ENCODE peak calls at places on chromosomes 11 and 22, in ten cellular contexts. One of them, this sample, is unnamed.

GRCh38 chr22:46409631-46410210 is 74.2 kb downstream of the TRMU start:
- DNase-seq in OCI-LY7: no peak
- DNase-seq in activated B cell treated with CpG ODN at 0.5 μM for 24 hours: no peak
- DNase-seq in fibroblast of pulmonary artery: no peak
- DNase-seq in left ventricle myocardium inferior: no peak
- DNase-seq in dorsolateral prefrontal cortex: no peak
- DNase-seq in cardiac fibroblast: no peak
- DNase-seq in left lung: no peak
- DNase-seq in fibroblast of lung: no peak
- DNase-seq in brain microvascular endothelial cell: no peak
- DNase-seq in this sample: no peak

GRCh38 chr11:15929371-15929801 is 427.0 kb downstream of the SOX6 start:
- DNase-seq in brain microvascular endothelial cell: no peak
- DNase-seq in fibroblast of lung: no peak
- DNase-seq in cardiac fibroblast: no peak
- DNase-seq in left ventricle myocardium inferior: no peak
- DNase-seq in dorsolateral prefrontal cortex: no peak
- DNase-seq in activated B cell treated with CpG ODN at 0.5 μM for 24 hours: no peak
- DNase-seq in OCI-LY7: no peak
- DNase-seq in fibroblast of pulmonary artery: no peak
- DNase-seq in left lung: no peak
- DNase-seq in this sample: no peak

GRCh38 chr11:131195801-131196517 is 174.5 kb upstream of the NTM start:
- DNase-seq in OCI-LY7: no peak
- DNase-seq in left ventricle myocardium inferior: peak; percentile 57
- DNase-seq in cardiac fibroblast: peak; percentile 10
- DNase-seq in fibroblast of pulmonary artery: peak; percentile 48
- DNase-seq in left lung: no peak
- DNase-seq in activated B cell treated with CpG ODN at 0.5 μM for 24 hours: no peak
- DNase-seq in brain microvascular endothelial cell: peak; percentile 2
- DNase-seq in fibroblast of lung: peak; percentile 40
- DNase-seq in dorsolateral prefrontal cortex: peak; percentile 45
- DNase-seq in this sample: no peak

GRCh38 chr11:75588067-75588481 is 26.0 kb downstream of the SERPINH1 start:
- DNase-seq in OCI-LY7: no peak
- DNase-seq in dorsolateral prefrontal cortex: no peak
- DNase-seq in fibroblast of pulmonary artery: no peak
- DNase-seq in brain microvascular endothelial cell: no peak
- DNase-seq in activated B cell treated with CpG ODN at 0.5 μM for 24 hours: no peak
- DNase-seq in cardiac fibroblast: no peak
- DNase-seq in fibroblast of lung: no peak
- DNase-seq in left ventricle myocardium inferior: no peak
- DNase-seq in left lung: no peak
- DNase-seq in this sample: no peak

GRCh38 chr22:49667236-49667635 is 160.4 kb downstream of the BRD1 start:
- DNase-seq in fibroblast of pulmonary artery: no peak
- DNase-seq in brain microvascular endothelial cell: no peak
- DNase-seq in dorsolateral prefrontal cortex: no peak
- DNase-seq in fibroblast of lung: no peak
- DNase-seq in left ventricle myocardium inferior: peak; percentile 52
- DNase-seq in activated B cell treated with CpG ODN at 0.5 μM for 24 hours: no peak
- DNase-seq in OCI-LY7: peak; percentile 37
- DNase-seq in left lung: no peak
- DNase-seq in cardiac fibroblast: no peak
- DNase-seq in this sample: no peak

GRCh38 chr11:115504279-115505158 is at the start of gene CADM1:
- DNase-seq in dorsolateral prefrontal cortex: peak; percentile 99
- DNase-seq in left lung: peak; percentile 93
- DNase-seq in brain microvascular endothelial cell: peak; percentile 38
- DNase-seq in cardiac fibroblast: peak; percentile 64
- DNase-seq in left ventricle myocardium inferior: peak; percentile 92
- DNase-seq in fibroblast of lung: peak; percentile 95
- DNase-seq in fibroblast of pulmonary artery: peak; percentile 66
- DNase-seq in activated B cell treated with CpG ODN at 0.5 μM for 24 hours: no peak
- DNase-seq in OCI-LY7: peak; percentile 98
- DNase-seq in this sample: peak; percentile 75

GRCh38 chr22:44957267-44957905 is 52.4 kb downstream of the PHF21B start:
- DNase-seq in dorsolateral prefrontal cortex: no peak
- DNase-seq in brain microvascular endothelial cell: no peak
- DNase-seq in left ventricle myocardium inferior: no peak
- DNase-seq in left lung: no peak
- DNase-seq in cardiac fibroblast: no peak
- DNase-seq in activated B cell treated with CpG ODN at 0.5 μM for 24 hours: no peak
- DNase-seq in OCI-LY7: no peak
- DNase-seq in fibroblast of pulmonary artery: no peak
- DNase-seq in fibroblast of lung: no peak
- DNase-seq in this sample: no peak

GRCh38 chr11:15821471-15821870 is 534.9 kb downstream of the SOX6 start:
- DNase-seq in dorsolateral prefrontal cortex: no peak
- DNase-seq in fibroblast of lung: no peak
- DNase-seq in OCI-LY7: no peak
- DNase-seq in fibroblast of pulmonary artery: no peak
- DNase-seq in cardiac fibroblast: peak; percentile 23
- DNase-seq in left lung: no peak
- DNase-seq in brain microvascular endothelial cell: no peak
- DNase-seq in activated B cell treated with CpG ODN at 0.5 μM for 24 hours: no peak
- DNase-seq in left ventricle myocardium inferior: no peak
- DNase-seq in this sample: no peak

GRCh38 chr22:28019881-28020861 is 101.1 kb upstream of the PITPNB start:
- DNase-seq in brain microvascular endothelial cell: peak; percentile 64
- DNase-seq in fibroblast of pulmonary artery: peak; percentile 66
- DNase-seq in fibroblast of lung: peak; percentile 35
- DNase-seq in left lung: peak; percentile 62
- DNase-seq in OCI-LY7: peak; percentile 71
- DNase-seq in left ventricle myocardium inferior: peak; percentile 78
- DNase-seq in activated B cell treated with CpG ODN at 0.5 μM for 24 hours: peak; percentile 58
- DNase-seq in dorsolateral prefrontal cortex: peak; percentile 88
- DNase-seq in cardiac fibroblast: peak; percentile 66
- DNase-seq in this sample: peak; percentile 78

GRCh38 chr11:128726464-128727139 is 32.7 kb downstream of the FLI1 start:
- DNase-seq in cardiac fibroblast: no peak
- DNase-seq in dorsolateral prefrontal cortex: no peak
- DNase-seq in fibroblast of pulmonary artery: no peak
- DNase-seq in fibroblast of lung: no peak
- DNase-seq in left ventricle myocardium inferior: no peak
- DNase-seq in brain microvascular endothelial cell: no peak
- DNase-seq in activated B cell treated with CpG ODN at 0.5 μM for 24 hours: peak; percentile 41
- DNase-seq in left lung: peak; percentile 74
- DNase-seq in OCI-LY7: peak; percentile 79
- DNase-seq in this sample: peak; percentile 62

GRCh38 chr11:30902929-30903328 is 316.8 kb upstream of the MPPED2 start:
- DNase-seq in activated B cell treated with CpG ODN at 0.5 μM for 24 hours: no peak
- DNase-seq in fibroblast of lung: no peak
- DNase-seq in brain microvascular endothelial cell: no peak
- DNase-seq in dorsolateral prefrontal cortex: no peak
- DNase-seq in cardiac fibroblast: no peak
- DNase-seq in left lung: no peak
- DNase-seq in left ventricle myocardium inferior: no peak
- DNase-seq in OCI-LY7: no peak
- DNase-seq in fibroblast of pulmonary artery: no peak
- DNase-seq in this sample: no peak

GRCh38 chr22:10961043-10961860 is 4566.7 kb upstream of the OR11H1 start:
- DNase-seq in fibroblast of lung: no peak
- DNase-seq in left ventricle myocardium inferior: no peak
- DNase-seq in left lung: no peak
- DNase-seq in brain microvascular endothelial cell: no peak
- DNase-seq in dorsolateral prefrontal cortex: no peak
- DNase-seq in cardiac fibroblast: no peak
- DNase-seq in OCI-LY7: no peak
- DNase-seq in fibroblast of pulmonary artery: no peak
- DNase-seq in activated B cell treated with CpG ODN at 0.5 μM for 24 hours: no peak
- DNase-seq in this sample: peak; percentile 8

GRCh38 chr11:122440783-122441701 is 214.5 kb upstream of the UBASH3B start:
- DNase-seq in fibroblast of lung: peak; percentile 8
- DNase-seq in left ventricle myocardium inferior: peak; percentile 43
- DNase-seq in dorsolateral prefrontal cortex: peak; percentile 44
- DNase-seq in activated B cell treated with CpG ODN at 0.5 μM for 24 hours: no peak
- DNase-seq in left lung: no peak
- DNase-seq in fibroblast of pulmonary artery: peak; percentile 10
- DNase-seq in brain microvascular endothelial cell: peak; percentile 14
- DNase-seq in OCI-LY7: no peak
- DNase-seq in cardiac fibroblast: no peak
- DNase-seq in this sample: no peak

DNA sequence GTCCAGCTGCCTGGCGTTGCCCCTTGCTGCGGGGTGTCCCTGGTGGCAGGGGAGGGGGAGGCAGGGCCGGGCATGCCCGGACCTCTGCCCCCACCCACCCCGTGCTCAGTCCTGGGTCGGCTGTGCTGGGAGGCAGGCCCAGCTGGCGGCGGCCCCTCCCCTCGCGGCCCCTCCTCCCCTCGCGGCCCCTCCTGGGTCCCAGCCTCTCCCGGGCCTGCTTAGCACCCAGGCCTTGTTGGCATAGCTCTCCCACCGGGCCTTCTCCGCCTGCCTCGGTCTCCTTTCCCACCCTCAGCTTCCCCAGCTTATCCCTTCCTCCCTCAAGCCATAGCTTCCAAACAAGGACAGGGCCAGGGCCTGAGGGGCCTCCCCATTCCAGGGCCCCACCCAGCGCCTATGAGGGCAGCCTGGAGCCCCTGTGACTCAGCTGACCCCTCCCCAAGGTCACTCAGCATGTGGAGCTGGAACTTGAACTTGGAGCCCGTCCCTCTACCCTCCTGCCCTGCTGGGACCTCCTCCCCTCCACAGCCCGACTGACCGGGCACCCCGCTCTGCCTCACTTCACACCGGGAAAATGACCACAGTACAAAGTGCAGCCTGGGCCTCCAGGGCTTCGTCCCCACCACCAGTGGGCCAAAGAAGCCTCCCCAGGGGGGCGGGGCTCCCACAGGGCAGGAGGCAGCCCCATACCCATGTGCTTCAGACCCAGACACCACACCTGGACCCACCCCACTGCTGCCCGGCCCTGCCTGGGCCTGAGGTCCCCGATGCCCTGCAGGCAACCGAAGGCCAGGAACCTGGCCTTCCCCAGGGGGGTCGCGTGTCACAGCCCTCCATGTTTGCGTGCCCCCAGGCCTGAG is 1.2 kb downstream of the EPS8L2 start:
- DNase-seq in left ventricle myocardium inferior: no peak
- DNase-seq in fibroblast of lung: peak; percentile 29
- DNase-seq in cardiac fibroblast: peak; percentile 8
- DNase-seq in activated B cell treated with CpG ODN at 0.5 μM for 24 hours: no peak
- DNase-seq in dorsolateral prefrontal cortex: no peak
- DNase-seq in left lung: peak; percentile 68
- DNase-seq in fibroblast of pulmonary artery: no peak
- DNase-seq in OCI-LY7: no peak
- DNase-seq in brain microvascular endothelial cell: no peak
- DNase-seq in this sample: peak; percentile 32
- TF ChIP-seq CTCF in left ventricle myocardium inferior: no peak
- TF ChIP-seq CTCF in fibroblast of lung: no peak
- TF ChIP-seq CTCF in cardiac fibroblast: no peak
- TF ChIP-seq CTCF in activated B cell treated with CpG ODN at 0.5 μM for 24 hours: no peak
- TF ChIP-seq CTCF in dorsolateral prefrontal cortex: no peak
- TF ChIP-seq CTCF in left lung: no peak
- TF ChIP-seq CTCF in fibroblast of pulmonary artery: no peak
- TF ChIP-seq CTCF in OCI-LY7: no peak
- TF ChIP-seq CTCF in brain microvascular endothelial cell: peak; percentile 19
- TF ChIP-seq CTCF in this sample: no peak

GRCh38 chr11:101862410-101863233 is 52.2 kb upstream of the CEP126 start:
- DNase-seq in activated B cell treated with CpG ODN at 0.5 μM for 24 hours: no peak
- DNase-seq in dorsolateral prefrontal cortex: no peak
- DNase-seq in brain microvascular endothelial cell: peak; percentile 84
- DNase-seq in fibroblast of lung: peak; percentile 75
- DNase-seq in cardiac fibroblast: peak; percentile 81
- DNase-seq in fibroblast of pulmonary artery: peak; percentile 81
- DNase-seq in left lung: no peak
- DNase-seq in left ventricle myocardium inferior: no peak
- DNase-seq in OCI-LY7: peak; percentile 28
- DNase-seq in this sample: no peak
- TF ChIP-seq CTCF in activated B cell treated with CpG ODN at 0.5 μM for 24 hours: no peak
- TF ChIP-seq CTCF in dorsolateral prefrontal cortex: no peak
- TF ChIP-seq CTCF in brain microvascular endothelial cell: peak; percentile 81
- TF ChIP-seq CTCF in fibroblast of lung: peak; percentile 57
- TF ChIP-seq CTCF in cardiac fibroblast: peak; percentile 58
- TF ChIP-seq CTCF in fibroblast of pulmonary artery: peak; percentile 75
- TF ChIP-seq CTCF in left lung: peak; percentile 22
- TF ChIP-seq CTCF in left ventricle myocardium inferior: peak; percentile 34
- TF ChIP-seq CTCF in OCI-LY7: peak; percentile 55
- TF ChIP-seq CTCF in this sample: no peak

GRCh38 chr22:31488988-31489617 is 539 bp downstream of the EIF4ENIF1 start:
- DNase-seq in fibroblast of pulmonary artery: peak; percentile 27
- DNase-seq in cardiac fibroblast: peak; percentile 31
- DNase-seq in left lung: peak; percentile 40
- DNase-seq in OCI-LY7: peak; percentile 52
- DNase-seq in fibroblast of lung: peak; percentile 41
- DNase-seq in brain microvascular endothelial cell: peak; percentile 9
- DNase-seq in left ventricle myocardium inferior: peak; percentile 36
- DNase-seq in dorsolateral prefrontal cortex: peak; percentile 35
- DNase-seq in activated B cell treated with CpG ODN at 0.5 μM for 24 hours: peak; percentile 42
- DNase-seq in this sample: peak; percentile 44

GRCh38 chr22:31489632-31490495 is at the start of gene EIF4ENIF1:
- DNase-seq in left ventricle myocardium inferior: peak; percentile 92
- DNase-seq in fibroblast of pulmonary artery: peak; percentile 85
- DNase-seq in dorsolateral prefrontal cortex: peak; percentile 88
- DNase-seq in OCI-LY7: peak; percentile 87
- DNase-seq in brain microvascular endothelial cell: peak; percentile 74
- DNase-seq in fibroblast of lung: peak; percentile 86
- DNase-seq in left lung: peak; percentile 89
- DNase-seq in activated B cell treated with CpG ODN at 0.5 μM for 24 hours: peak; percentile 82
- DNase-seq in cardiac fibroblast: peak; percentile 86
- DNase-seq in this sample: peak; percentile 90

GRCh38 chr22:31490496-31490925 is 869 bp upstream of the EIF4ENIF1 start:
- DNase-seq in brain microvascular endothelial cell: peak; percentile 61
- DNase-seq in left ventricle myocardium inferior: peak; percentile 16
- DNase-seq in activated B cell treated with CpG ODN at 0.5 μM for 24 hours: peak; percentile 59
- DNase-seq in cardiac fibroblast: peak; percentile 71
- DNase-seq in left lung: peak; percentile 78
- DNase-seq in OCI-LY7: peak; percentile 94
- DNase-seq in fibroblast of lung: peak; percentile 84
- DNase-seq in dorsolateral prefrontal cortex: peak; percentile 51
- DNase-seq in fibroblast of pulmonary artery: peak; percentile 71
- DNase-seq in this sample: peak; percentile 79

GRCh38 chr22:31492151-31492550 is 2.5 kb upstream of the EIF4ENIF1 start:
- DNase-seq in fibroblast of lung: no peak
- DNase-seq in fibroblast of pulmonary artery: no peak
- DNase-seq in activated B cell treated with CpG ODN at 0.5 μM for 24 hours: no peak
- DNase-seq in left ventricle myocardium inferior: no peak
- DNase-seq in cardiac fibroblast: no peak
- DNase-seq in left lung: no peak
- DNase-seq in OCI-LY7: no peak
- DNase-seq in brain microvascular endothelial cell: no peak
- DNase-seq in dorsolateral prefrontal cortex: no peak
- DNase-seq in this sample: no peak

GRCh38 chr22:31491218-31491962 is 1.7 kb upstream of the EIF4ENIF1 start:
- DNase-seq in left lung: no peak
- DNase-seq in fibroblast of lung: no peak
- DNase-seq in activated B cell treated with CpG ODN at 0.5 μM for 24 hours: no peak
- DNase-seq in left ventricle myocardium inferior: no peak
- DNase-seq in OCI-LY7: no peak
- DNase-seq in fibroblast of pulmonary artery: no peak
- DNase-seq in cardiac fibroblast: no peak
- DNase-seq in dorsolateral prefrontal cortex: no peak
- DNase-seq in brain microvascular endothelial cell: no peak
- DNase-seq in this sample: no peak
- TF ChIP-seq CTCF in left lung: no peak
- TF ChIP-seq CTCF in fibroblast of lung: no peak
- TF ChIP-seq CTCF in activated B cell treated with CpG ODN at 0.5 μM for 24 hours: no peak
- TF ChIP-seq CTCF in left ventricle myocardium inferior: no peak
- TF ChIP-seq CTCF in OCI-LY7: no peak
- TF ChIP-seq CTCF in fibroblast of pulmonary artery: no peak
- TF ChIP-seq CTCF in cardiac fibroblast: no peak
- TF ChIP-seq CTCF in dorsolateral prefrontal cortex: no peak
- TF ChIP-seq CTCF in brain microvascular endothelial cell: no peak
- TF ChIP-seq CTCF in this sample: no peak

GRCh38 chr11:27204527-27204926 is 158.5 kb downstream of the CCDC34 start:
- DNase-seq in fibroblast of lung: peak; percentile 37
- DNase-seq in left lung: no peak
- DNase-seq in brain microvascular endothelial cell: no peak
- DNase-seq in OCI-LY7: peak; percentile 32
- DNase-seq in dorsolateral prefrontal cortex: no peak
- DNase-seq in activated B cell treated with CpG ODN at 0.5 μM for 24 hours: no peak
- DNase-seq in cardiac fibroblast: peak; percentile 52
- DNase-seq in fibroblast of pulmonary artery: no peak
- DNase-seq in left ventricle myocardium inferior: no peak
- DNase-seq in this sample: no peak
- TF ChIP-seq CTCF in fibroblast of lung: no peak
- TF ChIP-seq CTCF in left lung: no peak
- TF ChIP-seq CTCF in brain microvascular endothelial cell: peak; percentile 73
- TF ChIP-seq CTCF in OCI-LY7: peak; percentile 76
- TF ChIP-seq CTCF in dorsolateral prefrontal cortex: no peak
- TF ChIP-seq CTCF in activated B cell treated with CpG ODN at 0.5 μM for 24 hours: no peak
- TF ChIP-seq CTCF in cardiac fibroblast: peak; percentile 55
- TF ChIP-seq CTCF in fibroblast of pulmonary artery: peak; percentile 25
- TF ChIP-seq CTCF in left ventricle myocardium inferior: peak; percentile 30
- TF ChIP-seq CTCF in this sample: peak; percentile 27